ENCODE peak calls at places on chromosome 1, in four cellular contexts. Y, Q, S and L are unnamed samples.

GRCh38 chr1:110542730-110543129 is 23.8 kb upstream of the KCNA10 start:
- DNase-seq in Y (peak; percentile 67), S (no peak), Q (no peak), L (no peak)

GRCh38 chr1:223628233-223628632 is 37.3 kb downstream of the CAPN8 start:
- DNase-seq in S (peak; percentile 59), Y (peak; percentile 71), Q (peak; percentile 61), L (no peak)

GRCh38 chr1:248752119-248752931 is 3.2 kb downstream of the LYPD8 start:
- DNase-seq in S (no peak), Y (peak; percentile 10), Q (no peak), L (no peak)

GRCh38 chr1:116457944-116458343 is 84.9 kb downstream of the ATP1A1 start:
- DNase-seq in Q (no peak), Y (no peak), S (no peak), L (no peak)

GRCh38 chr1:180083164-180083563 is 71.5 kb upstream of the QSOX1 start:
- DNase-seq in Q (no peak), Y (peak; percentile 2), S (no peak), L (no peak)

GRCh38 chr1:2003564-2004131 is at the start of gene CFAP74:
- DNase-seq in S (no peak), Q (no peak), Y (peak; percentile 38), L (no peak)

GRCh38 chr1:23194119-23194984 is 22.9 kb downstream of the HTR1D start:
- DNase-seq in S (peak; percentile 75), Q (no peak), Y (peak; percentile 97), L (no peak)

GRCh38 chr1:202592141-202592540 is 118.1 kb downstream of the SYT2 start:
- DNase-seq in Y (peak; percentile 16), Q (no peak), S (no peak), L (no peak)

GRCh38 chr1:98459471-98459870 is 202.1 kb upstream of the SNX7 start:
- DNase-seq in Q (no peak), Y (no peak), S (no peak), L (no peak)

GRCh38 chr1:21647431-21648373 is 21.5 kb downstream of the RAP1GAP start:
- DNase-seq in Q (no peak), Y (peak; percentile 78), S (no peak), L (no peak)

GRCh38 chr1:23423415-23424170 is 955 bp downstream of the TCEA3 start:
- DNase-seq in Y (peak; percentile 37), S (no peak), Q (peak; percentile 69), L (no peak)

GRCh38 chr1:91555074-91555730 is 54.6 kb downstream of the CDC7 start:
- DNase-seq in Q (no peak), S (no peak), Y (peak; percentile 62), L (no peak)

GRCh38 chr1:228038387-228039005 is 31.7 kb downstream of the WNT3A start:
- DNase-seq in Q (no peak), Y (no peak), S (no peak), L (no peak)

GRCh38 chr1:176604461-176604860 is 141.5 kb downstream of the PAPPA2 start:
- DNase-seq in Q (no peak), S (no peak), Y (no peak), L (no peak)

GRCh38 chr1:203093754-203094410 is 8.1 kb upstream of the MYOG start:
- DNase-seq in S (no peak), Q (no peak), Y (peak; percentile 37), L (peak; percentile 53)

DNA sequence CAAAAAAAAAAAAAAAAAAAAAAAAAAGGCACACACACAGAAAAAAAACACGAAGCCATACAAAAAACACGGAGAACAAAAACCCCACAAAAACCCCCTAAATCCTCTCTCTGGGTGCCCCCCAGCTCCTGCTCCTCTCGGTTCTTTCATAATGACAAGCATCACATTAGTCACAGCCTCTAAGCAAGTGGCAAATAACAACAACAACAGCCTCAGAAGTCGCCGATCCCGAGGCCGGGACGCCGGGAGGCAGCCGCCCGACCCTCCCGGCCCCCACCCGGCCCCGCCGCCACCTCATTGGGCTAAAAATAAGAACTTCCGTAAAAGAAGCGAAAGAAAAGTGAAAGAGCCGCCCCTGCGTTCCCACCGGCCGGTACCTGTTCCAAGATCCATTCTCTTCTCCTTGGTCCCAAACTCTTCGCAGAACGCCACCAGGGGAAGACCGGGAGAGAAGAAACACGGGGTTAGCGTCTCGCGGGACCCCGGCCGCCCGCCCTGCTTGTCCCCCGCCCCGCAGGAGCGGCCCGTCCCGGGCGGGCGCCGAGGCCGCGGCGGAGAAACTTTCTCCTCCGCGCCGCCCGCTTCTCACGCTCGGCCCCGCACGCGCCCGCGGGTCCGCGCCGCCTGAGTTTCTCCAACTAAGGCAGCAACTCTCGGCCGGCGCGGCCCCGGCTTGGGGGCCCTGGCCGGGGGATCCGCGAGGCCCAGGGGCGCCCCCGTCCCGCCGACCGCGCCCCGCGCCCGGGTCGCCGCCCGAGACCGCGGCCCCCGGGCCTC is 102.8 kb downstream of the CASZ1 start:
- DNase-seq in Q (peak; percentile 68), S (peak; percentile 28), Y (peak; percentile 67), L (no peak)
- H3K27ac ChIP-seq in Q (peak overlapping the region; percentile 93), S (peak overlapping the region; percentile 83), Y (no peak overlapping the region), L (peak overlapping the region; percentile 52)

GRCh38 chr1:3531928-3532327 is 77.5 kb downstream of the ARHGEF16 start:
- DNase-seq in Q (no peak), S (no peak), Y (no peak), L (no peak)
- H3K27ac ChIP-seq in Q (peak overlapping the region; percentile 82), S (peak overlapping the region; percentile 95), Y (no peak overlapping the region), L (no peak overlapping the region)

DNA sequence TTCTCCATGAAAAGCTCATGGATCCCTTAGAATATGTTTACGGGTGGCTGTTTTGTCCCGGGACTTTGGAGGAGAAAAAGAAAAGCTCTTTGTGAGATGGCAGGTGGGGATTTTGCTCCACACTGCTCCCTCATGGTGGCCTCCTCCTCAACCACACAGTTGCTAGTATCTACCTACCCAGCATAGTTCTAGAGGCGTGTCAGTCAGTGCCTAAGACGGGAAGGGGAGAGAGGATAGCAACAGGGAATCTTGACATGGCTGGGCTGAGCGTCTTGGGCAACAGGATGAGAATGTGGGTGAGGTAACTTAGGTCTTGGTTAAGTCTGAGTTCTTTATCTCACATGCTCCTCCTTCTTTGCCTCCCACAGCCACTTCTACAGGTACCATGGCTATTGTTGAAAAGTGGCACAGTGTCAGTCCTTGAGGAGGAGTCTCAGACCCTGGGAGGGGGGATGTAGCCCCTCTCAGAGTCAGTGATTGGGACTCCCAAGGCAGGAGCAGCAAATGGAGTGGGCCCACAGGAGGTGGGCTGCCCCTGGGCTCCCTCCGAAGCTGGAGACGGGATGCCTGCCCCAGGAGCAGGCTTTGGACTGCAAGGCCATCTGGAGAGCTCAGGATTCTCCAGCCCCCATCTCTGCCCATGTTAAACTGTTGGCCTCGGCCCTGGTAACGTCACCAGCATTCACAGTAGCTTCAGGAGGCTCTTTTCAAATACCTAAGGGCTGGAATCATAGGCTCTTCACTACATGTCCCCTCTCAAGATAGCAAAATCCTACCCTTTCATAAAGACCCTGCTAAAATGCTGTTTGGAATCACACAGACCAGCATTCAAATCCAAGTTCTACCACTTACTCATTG is 75.5 kb downstream of the TENT5C start:
- DNase-seq in Y (no peak), S (no peak), Q (no peak), L (no peak)
- H3K27ac ChIP-seq in Y (no peak overlapping the region), S (no peak overlapping the region), Q (no peak overlapping the region), L (no peak overlapping the region)

GRCh38 chr1:9143250-9143649 is 14.3 kb upstream of the GPR157 start:
- DNase-seq in Y (peak; percentile 88), S (no peak), Q (peak; percentile 67), L (no peak)
- H3K27ac ChIP-seq in Y (peak overlapping the region; percentile 50), S (peak overlapping the region; percentile 77), Q (no peak overlapping the region), L (no peak overlapping the region)

DNA sequence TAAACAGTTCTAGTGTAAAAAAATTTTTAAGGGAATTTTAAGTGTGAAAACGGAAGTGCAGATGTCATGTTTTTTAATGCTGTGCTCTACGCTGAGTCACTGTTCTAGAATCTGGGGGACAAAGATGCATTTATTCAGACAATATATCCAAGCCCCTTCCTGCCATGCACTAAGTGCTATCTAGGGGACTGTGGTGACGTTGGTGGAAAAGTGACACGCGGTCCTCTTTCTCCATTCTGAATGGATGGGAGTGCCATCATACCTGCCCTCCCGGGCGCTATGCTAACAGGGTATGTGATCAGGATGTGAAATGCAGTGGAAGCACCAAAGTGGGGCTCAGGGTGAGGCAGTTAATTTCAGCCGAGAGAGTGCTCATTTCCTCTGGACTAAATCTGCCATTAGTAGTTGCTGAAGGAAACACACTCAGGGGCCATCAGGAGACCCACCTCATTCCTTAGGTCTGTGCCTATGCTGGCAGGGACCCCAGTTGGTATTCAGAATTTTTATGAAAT is 6.6 kb downstream of the C1orf226 start:
- DNase-seq in S (no peak), Y (no peak), Q (no peak), L (no peak)
- H3K27ac ChIP-seq in S (no peak overlapping the region), Y (no peak overlapping the region), Q (no peak overlapping the region), L (no peak overlapping the region)